ENCODE peak calls at places on chromosomes 13 and 19, in ten cellular contexts. C is CD4-positive, CD25-positive, alpha-beta regulatory T cell; E is colonic mucosa; K is heart right ventricle; D is Peyer's patch; J is heart left ventricle; B is NT2/D1; R is tibial nerve; I is thoracic aorta; X is endothelial cell of umbilical vein. N is an unnamed sample. For H3K9me3, the result is how much of the 10 kb centered on the place peaks cover.

GRCh38 chr13:101390461-101390860 is 25.8 kb downstream of the NALCN start:
- DNase-seq in C (no peak), E (no peak), K (no peak), D (no peak), J (no peak), B (no peak), R (no peak), I (no peak), X (peak), N (no peak)

GRCh38 chr19:39074205-39074692 is 9.9 kb upstream of the ACP7 start:
- DNase-seq in C (no peak), E (no peak), K (no peak), D (no peak), J (no peak), B (no peak), R (no peak), I (no peak), X (no peak), N (no peak)

GRCh38 chr19:38019427-38019724 is 112.4 kb downstream of the SIPA1L3 start:
- DNase-seq in C (no peak), E (no peak), K (no peak), D (no peak), J (no peak), B (no peak), R (no peak), I (no peak), X (no peak), N (no peak)

GRCh38 chr19:1513492-1514294 is 874 bp upstream of the ADAMTSL5 start:
- DNase-seq in C (peak), E (peak), K (peak), D (peak), J (peak), B (no peak), R (no peak), I (no peak), X (no peak), N (peak)

GRCh38 chr19:48023518-48023917 is 20.4 kb downstream of the CABP5 start:
- DNase-seq in C (no peak), E (no peak), K (no peak), D (no peak), J (no peak), B (no peak), R (no peak), I (no peak), X (no peak), N (no peak)

GRCh38 chr19:5046339-5047039 is 77.6 kb downstream of the KDM4B start:
- DNase-seq in C (no peak), E (peak), K (no peak), D (peak), J (peak), B (no peak), R (no peak), I (no peak), X (no peak), N (peak)

GRCh38 chr19:54172764-54173699 is at the start of gene TMC4:
- DNase-seq in C (no peak), E (peak), K (no peak), D (peak), J (peak), B (no peak), R (no peak), I (no peak), X (no peak), N (peak)

GRCh38 chr19:4922530-4923378 is 13.5 kb downstream of the UHRF1 start:
- DNase-seq in C (no peak), E (no peak), K (no peak), D (no peak), J (no peak), B (no peak), R (no peak), I (no peak), X (no peak), N (no peak)

GRCh38 chr13:76383671-76384461 is 502.3 kb downstream of the KCTD12 start:
- DNase-seq in C (no peak), E (peak), K (no peak), D (no peak), J (peak), B (no peak), R (no peak), I (no peak), X (peak), N (no peak)

GRCh38 chr13:42047561-42048322 is 706 bp upstream of the DGKH start:
- DNase-seq in C (peak), E (peak), K (peak), D (peak), J (peak), B (no peak), R (no peak), I (no peak), X (peak), N (peak)

GRCh38 chr13:35139591-35139990 is 197.5 kb downstream of the NBEA start:
- DNase-seq in C (no peak), E (no peak), K (no peak), D (no peak), J (no peak), B (no peak), R (no peak), I (no peak), X (peak), N (no peak)

GRCh38 chr19:54937926-54938325 is 9.4 kb downstream of the NLRP7 start:
- DNase-seq in C (no peak), E (no peak), K (no peak), D (no peak), J (no peak), B (no peak), R (no peak), I (no peak), X (no peak), N (no peak)

GRCh38 chr19:54172413-54172763 is 572 bp downstream of the TMC4 start:
- DNase-seq in C (no peak), E (peak), K (no peak), D (no peak), J (peak), B (no peak), R (no peak), I (no peak), X (no peak), N (no peak)

GRCh38 chr19:39918183-39918651 is 16.2 kb downstream of the FCGBP start:
- DNase-seq in C (no peak), E (peak), K (no peak), D (no peak), J (no peak), B (no peak), R (no peak), I (no peak), X (no peak), N (no peak)

GRCh38 chr19:10661946-10662345 is 7.8 kb downstream of the ILF3 start:
- DNase-seq in C (no peak), E (no peak), K (no peak), D (no peak), J (no peak), B (no peak), R (no peak), I (no peak), X (no peak), N (no peak)

GRCh38 chr19:9850235-9850959 is 15.3 kb downstream of the PIN1 start:
- DNase-seq in C (no peak), E (no peak), K (no peak), D (no peak), J (no peak), B (no peak), R (no peak), I (no peak), X (no peak), N (no peak)

GRCh38 chr13:61110804-61111203 is 304.8 kb downstream of the PCDH20 start:
- DNase-seq in C (no peak), E (no peak), K (no peak), D (no peak), J (no peak), B (no peak), R (no peak), I (no peak), X (no peak), N (no peak)

GRCh38 chr19:9039728-9040127 is 29.5 kb upstream of the MUC16 start:
- DNase-seq in C (no peak), E (no peak), K (no peak), D (no peak), J (no peak), B (no peak), R (no peak), I (no peak), X (no peak), N (no peak)

GRCh38 chr19:38650911-38651584 is 3.6 kb downstream of the ACTN4 start:
- DNase-seq in C (no peak), E (no peak), K (no peak), D (no peak), J (no peak), B (no peak), R (no peak), I (no peak), X (peak), N (no peak)

GRCh38 chr19:42242071-42242511 is 311 bp downstream of the GSK3A start:
- DNase-seq in C (no peak), E (peak), K (no peak), D (no peak), J (no peak), B (no peak), R (no peak), I (no peak), X (no peak), N (no peak)

GRCh38 chr13:112690242-112690943 is 555 bp downstream of the ATP11A start:
- DNase-seq in C (peak), E (peak), K (peak), D (peak), J (peak), B (no peak), R (no peak), I (no peak), X (peak), N (peak)

GRCh38 chr19:33971073-33971472 is 174.4 kb downstream of the KCTD15 start:
- DNase-seq in C (no peak), E (no peak), K (no peak), D (no peak), J (no peak), B (no peak), R (no peak), I (no peak), X (no peak), N (no peak)

GRCh38 chr19:33365676-33366075 is 7.8 kb upstream of the CEBPG start:
- DNase-seq in C (no peak), E (peak), K (no peak), D (peak), J (no peak), B (no peak), R (no peak), I (no peak), X (no peak), N (no peak)

GRCh38 chr19:7550987-7551761 is 15.7 kb downstream of the PNPLA6 start:
- DNase-seq in C (peak), E (peak), K (peak), D (peak), J (peak), B (peak), R (no peak), I (no peak), X (peak), N (peak)

GRCh38 chr19:4867534-4868285 is at the start of gene PLIN3:
- DNase-seq in C (peak), E (peak), K (peak), D (peak), J (peak), B (peak), R (peak), I (peak), X (peak), N (peak)

GRCh38 chr13:108947551-108948030 is 318.2 kb downstream of the MYO16 start:
- DNase-seq in C (no peak), E (no peak), K (no peak), D (no peak), J (peak), B (no peak), R (peak), I (no peak), X (no peak), N (no peak)

GRCh38 chr13:30186644-30187431 is 120.5 kb downstream of the KATNAL1 start:
- DNase-seq in C (no peak), E (no peak), K (no peak), D (no peak), J (no peak), B (no peak), R (no peak), I (no peak), X (no peak), N (no peak)

GRCh38 chr13:112574476-112575294 is 13.3 kb downstream of the TUBGCP3 start:
- DNase-seq in C (no peak), E (no peak), K (no peak), D (no peak), J (no peak), B (no peak), R (no peak), I (no peak), X (peak), N (no peak)

GRCh38 chr19:37329686-37330085 is 41.2 kb upstream of the ZNF527 start:
- DNase-seq in C (no peak), E (no peak), K (no peak), D (no peak), J (no peak), B (no peak), R (no peak), I (no peak), X (no peak), N (no peak)

GRCh38 chr13:44224433-44225149 is 149.0 kb upstream of the SERP2 start:
- DNase-seq in C (no peak), E (no peak), K (no peak), D (no peak), J (peak), B (no peak), R (no peak), I (no peak), X (no peak), N (no peak)

DNA sequence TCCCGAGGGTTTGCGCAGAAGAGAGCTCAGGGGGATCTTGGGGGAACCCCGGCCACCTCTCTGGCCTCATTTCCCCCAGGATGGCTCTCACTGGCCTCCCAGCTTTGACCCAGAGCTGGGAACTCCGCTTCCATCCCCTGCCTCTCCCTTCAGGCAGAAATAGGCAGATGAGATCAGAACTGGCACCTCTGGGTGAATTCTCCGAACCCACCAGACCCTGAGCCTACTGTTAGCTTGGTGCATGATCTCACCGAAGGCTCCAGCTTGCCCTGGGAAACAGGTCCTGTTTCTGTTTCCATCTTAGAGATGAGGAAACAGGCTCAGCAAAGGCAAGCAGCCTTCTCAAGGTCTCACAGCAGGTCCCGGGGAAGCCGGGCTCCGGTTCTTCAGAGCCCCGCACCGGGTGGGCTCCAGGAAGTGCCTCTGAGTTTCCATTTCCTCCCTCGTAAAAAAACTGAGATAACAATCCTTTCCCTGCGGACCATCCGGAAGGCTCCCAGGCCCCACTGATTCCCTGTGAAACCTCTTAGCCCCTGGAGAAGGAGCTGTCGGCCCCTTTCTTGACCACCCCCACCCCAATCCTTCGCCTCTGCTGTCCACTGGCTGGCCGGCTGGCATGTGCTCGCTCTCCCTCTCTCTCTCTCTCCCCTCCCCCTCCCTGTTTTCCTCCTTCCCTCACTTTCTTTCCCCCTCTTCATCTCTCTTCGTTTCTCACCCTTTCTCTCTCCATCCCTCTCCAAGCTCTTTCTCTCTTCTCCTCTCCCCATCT is 2.1 kb downstream of the NECTIN2 start:
- DNase-seq in C (no peak), E (peak), K (peak), D (no peak), J (peak), B (no peak), R (no peak), I (no peak), X (peak), N (no peak)
- H3K9me3 ChIP-seq in C (under half), E (under half), K (under half), D (under half), J (under half), B (under half), R (under half), I (under half), X (under half), N (under half)

DNA sequence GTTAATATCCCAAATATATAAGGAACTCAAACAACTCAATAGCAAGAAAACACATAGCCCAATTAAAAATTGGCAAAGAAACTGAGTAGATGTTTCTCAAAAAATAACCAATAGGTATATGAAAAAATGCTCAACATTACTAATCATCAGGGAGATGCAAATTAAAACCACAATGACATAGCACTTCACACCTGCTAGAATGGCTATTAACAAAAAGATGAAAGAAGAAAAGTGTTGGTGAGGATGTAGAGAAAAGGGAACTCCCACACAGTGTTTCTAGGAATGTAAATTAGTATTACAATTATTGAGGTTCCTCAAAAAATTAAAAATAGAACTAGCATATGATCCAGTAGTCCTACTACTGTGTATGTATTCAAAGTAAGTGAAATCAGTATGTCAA is 1212.8 kb downstream of the DIAPH3 start:
- DNase-seq in C (no peak), E (no peak), K (no peak), D (no peak), J (no peak), B (no peak), R (no peak), I (no peak), X (no peak), N (no peak)
- H3K9me3 ChIP-seq in C (under half), E (under half), K (under half), D (under half), J (under half), B (under half), R (under half), I (under half), X (under half), N (under half)

GRCh38 chr19:23521471-23521870 is 126.2 kb upstream of the ZNF91 start:
- DNase-seq in C (no peak), E (no peak), K (no peak), D (no peak), J (no peak), B (no peak), R (no peak), I (no peak), X (no peak), N (no peak)
- H3K9me3 ChIP-seq in C (under half), E (under half), K (under half), D (under half), J (under half), B (under half), R (under half), I (under half), X (under half), N (under half)

GRCh38 chr19:22326219-22326618 is 40.0 kb downstream of the ZNF729 start:
- DNase-seq in C (no peak), E (no peak), K (no peak), D (no peak), J (no peak), B (no peak), R (no peak), I (no peak), X (no peak), N (no peak)
- H3K9me3 ChIP-seq in C (half or more), E (under half), K (under half), D (under half), J (under half), B (under half), R (half or more), I (under half), X (under half), N (under half)

DNA sequence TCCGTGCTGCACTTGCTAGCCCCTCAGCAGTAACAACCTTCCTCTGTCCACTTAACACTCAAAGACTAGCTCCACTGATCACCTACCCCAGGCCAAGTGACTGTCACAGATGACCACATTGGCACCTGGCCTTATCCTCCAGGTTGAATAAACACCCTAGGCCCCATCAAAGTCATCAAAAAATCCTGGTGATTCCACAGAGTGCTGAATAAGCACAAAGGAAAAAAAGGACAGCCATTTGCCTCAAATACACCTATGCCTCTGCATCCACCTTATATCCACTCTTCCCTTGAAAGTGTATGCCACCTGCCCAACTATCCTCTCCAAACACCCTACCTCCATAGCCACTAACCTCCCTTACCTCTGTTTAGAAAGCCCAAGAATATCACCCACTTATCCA is 2.7 kb downstream of the ZNF154 start:
- DNase-seq in C (no peak), E (no peak), K (no peak), D (no peak), J (no peak), B (no peak), R (no peak), I (no peak), X (no peak), N (no peak)
- H3K9me3 ChIP-seq in C (half or more), E (under half), K (under half), D (half or more), J (half or more), B (under half), R (half or more), I (half or more), X (under half), N (half or more)

GRCh38 chr19:30906871-30907270 is 442.4 kb downstream of the TSHZ3 start:
- DNase-seq in C (no peak), E (no peak), K (no peak), D (no peak), J (no peak), B (no peak), R (no peak), I (no peak), X (no peak), N (no peak)
- H3K9me3 ChIP-seq in C (under half), E (under half), K (under half), D (under half), J (under half), B (under half), R (under half), I (under half), X (under half), N (under half)

N was measured in stomach.